ENCODE peak calls at places on chromosome 3, in five cellular contexts. One of them, this sample, is unnamed.

GRCh38 chr3:30643763-30644462 is 37.5 kb downstream of the TGFBR2 start:
- DNase-seq in mesenchymal stem cell: no peak
- DNase-seq in lower lobe of right lung: no peak
- DNase-seq in CD8-positive, alpha-beta memory T cell: peak; percentile 42
- DNase-seq in pancreas: no peak
- DNase-seq in this sample: peak; percentile 77

GRCh38 chr3:30676424-30677346 is 70.3 kb downstream of the TGFBR2 start:
- DNase-seq in lower lobe of right lung: no peak
- DNase-seq in CD8-positive, alpha-beta memory T cell: no peak
- DNase-seq in mesenchymal stem cell: no peak
- DNase-seq in pancreas: no peak
- DNase-seq in this sample: no peak

GRCh38 chr3:37974121-37974927 is 16.3 kb upstream of the VILL start:
- DNase-seq in CD8-positive, alpha-beta memory T cell: peak; percentile 70
- DNase-seq in mesenchymal stem cell: peak; percentile 63
- DNase-seq in lower lobe of right lung: peak; percentile 78
- DNase-seq in pancreas: peak; percentile 85
- DNase-seq in this sample: peak; percentile 88

GRCh38 chr3:23159929-23160328 is 43.2 kb upstream of the UBE2E2 start:
- DNase-seq in lower lobe of right lung: no peak
- DNase-seq in pancreas: no peak
- DNase-seq in mesenchymal stem cell: peak; percentile 86
- DNase-seq in CD8-positive, alpha-beta memory T cell: no peak
- DNase-seq in this sample: no peak

GRCh38 chr3:13650210-13651056 is 101.5 kb downstream of the FBLN2 start:
- DNase-seq in lower lobe of right lung: peak; percentile 86
- DNase-seq in mesenchymal stem cell: peak; percentile 66
- DNase-seq in CD8-positive, alpha-beta memory T cell: peak; percentile 85
- DNase-seq in pancreas: peak; percentile 89
- DNase-seq in this sample: peak; percentile 77

GRCh38 chr3:190340071-190340470 is 17.8 kb upstream of the CLDN1 start:
- DNase-seq in pancreas: no peak
- DNase-seq in lower lobe of right lung: no peak
- DNase-seq in CD8-positive, alpha-beta memory T cell: no peak
- DNase-seq in mesenchymal stem cell: peak; percentile 68
- DNase-seq in this sample: no peak

GRCh38 chr3:50430950-50431435 is 71.7 kb upstream of the TMEM115 start:
- DNase-seq in lower lobe of right lung: no peak
- DNase-seq in CD8-positive, alpha-beta memory T cell: no peak
- DNase-seq in pancreas: no peak
- DNase-seq in mesenchymal stem cell: no peak
- DNase-seq in this sample: no peak

GRCh38 chr3:13539671-13540070 is 9.3 kb upstream of the FBLN2 start:
- DNase-seq in mesenchymal stem cell: no peak
- DNase-seq in lower lobe of right lung: no peak
- DNase-seq in pancreas: no peak
- DNase-seq in CD8-positive, alpha-beta memory T cell: no peak
- DNase-seq in this sample: no peak

GRCh38 chr3:147423601-147424324 is 14.6 kb downstream of the ZIC1 start:
- DNase-seq in CD8-positive, alpha-beta memory T cell: no peak
- DNase-seq in lower lobe of right lung: no peak
- DNase-seq in pancreas: no peak
- DNase-seq in mesenchymal stem cell: no peak
- DNase-seq in this sample: no peak

GRCh38 chr3:169607909-169608308 is 55.6 kb downstream of the MECOM start:
- DNase-seq in pancreas: no peak
- DNase-seq in CD8-positive, alpha-beta memory T cell: no peak
- DNase-seq in lower lobe of right lung: no peak
- DNase-seq in mesenchymal stem cell: no peak
- DNase-seq in this sample: no peak

GRCh38 chr3:52054689-52055511 is 1.5 kb downstream of the DUSP7 start:
- DNase-seq in lower lobe of right lung: no peak
- DNase-seq in CD8-positive, alpha-beta memory T cell: peak; percentile 27
- DNase-seq in mesenchymal stem cell: no peak
- DNase-seq in pancreas: no peak
- DNase-seq in this sample: peak; percentile 65

GRCh38 chr3:56268621-56269394 is 199.5 kb downstream of the ERC2 start:
- DNase-seq in CD8-positive, alpha-beta memory T cell: no peak
- DNase-seq in mesenchymal stem cell: no peak
- DNase-seq in pancreas: no peak
- DNase-seq in lower lobe of right lung: no peak
- DNase-seq in this sample: no peak

GRCh38 chr3:160183375-160184076 is 41.7 kb upstream of the C3orf80 start:
- DNase-seq in mesenchymal stem cell: no peak
- DNase-seq in pancreas: no peak
- DNase-seq in CD8-positive, alpha-beta memory T cell: no peak
- DNase-seq in lower lobe of right lung: no peak
- DNase-seq in this sample: no peak

GRCh38 chr3:125123906-125124305 is 68.1 kb upstream of the HEG1 start:
- DNase-seq in mesenchymal stem cell: peak; percentile 97
- DNase-seq in lower lobe of right lung: no peak
- DNase-seq in CD8-positive, alpha-beta memory T cell: no peak
- DNase-seq in pancreas: no peak
- DNase-seq in this sample: no peak

GRCh38 chr3:143597774-143598652 is 250.3 kb downstream of the SLC9A9 start:
- DNase-seq in lower lobe of right lung: no peak
- DNase-seq in pancreas: no peak
- DNase-seq in CD8-positive, alpha-beta memory T cell: no peak
- DNase-seq in mesenchymal stem cell: no peak
- DNase-seq in this sample: no peak

GRCh38 chr3:30915782-30916181 is 21.3 kb upstream of the GADL1 start:
- DNase-seq in pancreas: no peak
- DNase-seq in lower lobe of right lung: no peak
- DNase-seq in mesenchymal stem cell: peak; percentile 17
- DNase-seq in CD8-positive, alpha-beta memory T cell: no peak
- DNase-seq in this sample: no peak

GRCh38 chr3:148036331-148036881 is 627.2 kb downstream of the ZIC1 start:
- DNase-seq in pancreas: no peak
- DNase-seq in lower lobe of right lung: no peak
- DNase-seq in mesenchymal stem cell: peak; percentile 63
- DNase-seq in CD8-positive, alpha-beta memory T cell: no peak
- DNase-seq in this sample: no peak

GRCh38 chr3:72579581-72580245 is 268.5 kb downstream of the SHQ1 start:
- DNase-seq in pancreas: no peak
- DNase-seq in lower lobe of right lung: no peak
- DNase-seq in mesenchymal stem cell: no peak
- DNase-seq in CD8-positive, alpha-beta memory T cell: no peak
- DNase-seq in this sample: no peak

GRCh38 chr3:136835079-136835816 is 16.3 kb downstream of the SLC35G2 start:
- DNase-seq in mesenchymal stem cell: no peak
- DNase-seq in CD8-positive, alpha-beta memory T cell: no peak
- DNase-seq in lower lobe of right lung: no peak
- DNase-seq in pancreas: no peak
- DNase-seq in this sample: no peak

DNA sequence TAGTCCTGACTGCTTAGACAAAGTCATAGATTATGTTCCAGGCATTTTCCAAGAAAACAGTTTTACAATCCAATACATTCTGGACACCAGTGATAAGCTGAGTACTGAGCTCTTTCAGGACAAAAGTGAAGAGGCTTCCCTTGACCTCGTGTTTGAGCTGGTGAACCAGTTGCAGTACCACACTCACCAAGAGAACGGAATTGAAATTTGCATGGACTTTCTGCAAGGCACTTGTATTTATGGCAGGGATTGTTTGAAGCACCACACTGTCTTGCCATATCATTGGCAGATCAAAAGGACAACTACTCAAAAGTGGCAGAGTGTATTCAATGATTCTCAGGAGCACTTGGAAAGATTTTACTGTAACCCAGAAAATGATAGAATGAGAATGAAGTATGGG is 3.8 kb downstream of the TIPARP start:
- DNase-seq in pancreas: no peak
- DNase-seq in mesenchymal stem cell: peak; percentile 22
- DNase-seq in lower lobe of right lung: no peak
- DNase-seq in CD8-positive, alpha-beta memory T cell: no peak
- DNase-seq in this sample: no peak
- H3K4me1 ChIP-seq in pancreas: peaks cover 54% of the 10 kb centered on the region
- H3K4me1 ChIP-seq in mesenchymal stem cell: peaks cover 2% of the 10 kb centered on the region
- H3K4me1 ChIP-seq in lower lobe of right lung: peaks cover 69% of the 10 kb centered on the region
- H3K4me1 ChIP-seq in CD8-positive, alpha-beta memory T cell: peaks cover 73% of the 10 kb centered on the region
- H3K4me1 ChIP-seq in this sample: peaks cover 53% of the 10 kb centered on the region

GRCh38 chr3:11581237-11582122 is 62.2 kb downstream of the VGLL4 start:
- DNase-seq in lower lobe of right lung: no peak
- DNase-seq in CD8-positive, alpha-beta memory T cell: no peak
- DNase-seq in pancreas: no peak
- DNase-seq in mesenchymal stem cell: no peak
- DNase-seq in this sample: no peak
- H3K4me3 ChIP-seq in lower lobe of right lung: peak overlapping the region; percentile 37
- H3K4me3 ChIP-seq in CD8-positive, alpha-beta memory T cell: no peak overlapping the region
- H3K4me3 ChIP-seq in pancreas: peak overlapping the region; percentile 9
- H3K4me3 ChIP-seq in mesenchymal stem cell: peak overlapping the region; percentile 75
- H3K4me3 ChIP-seq in this sample: no peak overlapping the region

GRCh38 chr3:182723596-182723995 is 69.7 kb upstream of the ATP11B start:
- DNase-seq in lower lobe of right lung: no peak
- DNase-seq in pancreas: no peak
- DNase-seq in mesenchymal stem cell: no peak
- DNase-seq in CD8-positive, alpha-beta memory T cell: no peak
- DNase-seq in this sample: no peak

GRCh38 chr3:182722938-182723337 is 70.4 kb upstream of the ATP11B start:
- DNase-seq in lower lobe of right lung: no peak
- DNase-seq in pancreas: no peak
- DNase-seq in mesenchymal stem cell: no peak
- DNase-seq in CD8-positive, alpha-beta memory T cell: no peak
- DNase-seq in this sample: no peak

GRCh38 chr3:182725372-182726251 is 67.7 kb upstream of the ATP11B start:
- DNase-seq in lower lobe of right lung: no peak
- DNase-seq in mesenchymal stem cell: no peak
- DNase-seq in pancreas: no peak
- DNase-seq in CD8-positive, alpha-beta memory T cell: no peak
- DNase-seq in this sample: peak; percentile 53

GRCh38 chr3:182728248-182728647 is 65.1 kb upstream of the ATP11B start:
- DNase-seq in mesenchymal stem cell: no peak
- DNase-seq in pancreas: no peak
- DNase-seq in lower lobe of right lung: no peak
- DNase-seq in CD8-positive, alpha-beta memory T cell: no peak
- DNase-seq in this sample: no peak

GRCh38 chr3:182726258-182727142 is 66.8 kb upstream of the ATP11B start:
- DNase-seq in lower lobe of right lung: no peak
- DNase-seq in CD8-positive, alpha-beta memory T cell: no peak
- DNase-seq in mesenchymal stem cell: no peak
- DNase-seq in pancreas: no peak
- DNase-seq in this sample: peak; percentile 72
- H3K4me1 ChIP-seq in lower lobe of right lung: peaks cover 4% of the 10 kb centered on the region
- H3K4me1 ChIP-seq in CD8-positive, alpha-beta memory T cell: no peaks in the 10 kb centered on the region
- H3K4me1 ChIP-seq in mesenchymal stem cell: no peaks in the 10 kb centered on the region
- H3K4me1 ChIP-seq in pancreas: no peaks in the 10 kb centered on the region
- H3K4me1 ChIP-seq in this sample: peaks cover 3% of the 10 kb centered on the region

GRCh38 chr3:73661262-73661661 is 36.5 kb upstream of the PDZRN3 start:
- DNase-seq in CD8-positive, alpha-beta memory T cell: no peak
- DNase-seq in lower lobe of right lung: no peak
- DNase-seq in pancreas: no peak
- DNase-seq in mesenchymal stem cell: peak; percentile 18
- DNase-seq in this sample: no peak
- H3K4me3 ChIP-seq in CD8-positive, alpha-beta memory T cell: no peak overlapping the region
- H3K4me3 ChIP-seq in lower lobe of right lung: no peak overlapping the region
- H3K4me3 ChIP-seq in pancreas: no peak overlapping the region
- H3K4me3 ChIP-seq in mesenchymal stem cell: no peak overlapping the region
- H3K4me3 ChIP-seq in this sample: no peak overlapping the region

This sample was measured in mucosa of descending colon.